ENCODE peak calls at places on chromosome 13, in seven cellular contexts. Y is activated gamma-delta T cell treated with anti-CD3 and anti-CD28 coated beads, Interleukin-2, amount 50 U/mL, for 16 hours; X is PC-9; F is mesothelial cell of epicardium; E is NCI-H146; C is ascending aorta; V is stimulated activated CD4-positive, alpha-beta T cell treated with anti-CD3 and anti-CD28 coated beads, Interleukin-2, amount 100 ng/mL, for 48 hours. P is an unnamed sample.

GRCh38 chr13:28324181-28324789 is 170.6 kb downstream of the FLT1 start:
- DNase-seq in F (no peak), X (no peak), Y (peak; percentile 20), V (peak; percentile 51), E (peak; percentile 40), C (no peak), P (peak; percentile 56)

GRCh38 chr13:51003642-51004041 is 94.1 kb downstream of the RNASEH2B start:
- DNase-seq in E (no peak), F (no peak), X (no peak), V (no peak), C (no peak), Y (no peak), P (no peak)

GRCh38 chr13:44523176-44524017 is 52.7 kb downstream of the TSC22D1 start:
- DNase-seq in F (no peak), V (no peak), E (no peak), X (peak; percentile 80), C (no peak), Y (no peak), P (no peak)

GRCh38 chr13:111429064-111429558 is 108.7 kb downstream of the TEX29 start:
- DNase-seq in F (no peak), X (peak; percentile 40), V (peak; percentile 43), C (no peak), Y (no peak), E (peak; percentile 75), P (no peak)

GRCh38 chr13:25217023-25217909 is 45.2 kb upstream of the AMER2 start:
- DNase-seq in V (no peak), Y (no peak), C (no peak), F (no peak), X (no peak), E (no peak), P (no peak)

GRCh38 chr13:66513728-66514127 is 716.4 kb downstream of the PCDH9 start:
- DNase-seq in F (no peak), V (no peak), C (no peak), X (no peak), E (no peak), Y (no peak), P (no peak)

GRCh38 chr13:93788456-93788855 is 561.8 kb downstream of the GPC6 start:
- DNase-seq in Y (no peak), C (no peak), E (no peak), V (no peak), X (no peak), F (no peak), P (no peak)

GRCh38 chr13:73056054-73056962 is 2.5 kb upstream of the KLF5 start:
- DNase-seq in X (peak; percentile 94), V (no peak), F (no peak), C (no peak), E (no peak), Y (no peak), P (no peak)

GRCh38 chr13:75547917-75548316 is 1.7 kb upstream of the UCHL3 start:
- DNase-seq in E (no peak), Y (no peak), X (no peak), V (no peak), F (no peak), C (no peak), P (no peak)

GRCh38 chr13:66415444-66415843 is 814.7 kb downstream of the PCDH9 start:
- DNase-seq in F (no peak), V (no peak), E (no peak), C (no peak), Y (no peak), X (no peak), P (no peak)

GRCh38 chr13:113497217-113497616 is 6.7 kb upstream of the DCUN1D2 start:
- DNase-seq in C (no peak), E (no peak), X (no peak), Y (no peak), F (no peak), V (no peak), P (no peak)

GRCh38 chr13:35882722-35883497 is 248.3 kb downstream of the DCLK1 start:
- DNase-seq in F (no peak), Y (no peak), V (no peak), E (no peak), X (no peak), C (no peak), P (no peak)

GRCh38 chr13:26658491-26658890 is 101.0 kb downstream of the WASF3 start:
- DNase-seq in C (no peak), Y (no peak), X (no peak), E (no peak), F (no peak), V (no peak), P (no peak)

P was measured in D721Med.